ENCODE peak calls at places on chromosomes 12 and 14, in eight cellular contexts. One of them, this sample, is unnamed.

GRCh38 chr12:57213068-57213715 is 3.4 kb upstream of the NXPH4 start:
- DNase-seq in prostate gland: peak; percentile 86
- DNase-seq in K562: peak; percentile 84
- DNase-seq in HCT116: peak; percentile 59
- DNase-seq in stomach: peak; percentile 87
- DNase-seq in HepG2: peak; percentile 53
- DNase-seq in upper lobe of left lung: peak; percentile 91
- DNase-seq in suprapubic skin: peak; percentile 94
- DNase-seq in this sample: peak; percentile 98

GRCh38 chr12:26700430-26700829 is 132.6 kb downstream of the ITPR2 start:
- DNase-seq in stomach: no peak
- DNase-seq in prostate gland: no peak
- DNase-seq in HCT116: no peak
- DNase-seq in K562: no peak
- DNase-seq in suprapubic skin: no peak
- DNase-seq in HepG2: no peak
- DNase-seq in upper lobe of left lung: no peak
- DNase-seq in this sample: no peak

GRCh38 chr14:77158175-77158908 is 16.8 kb upstream of the ZDHHC22 start:
- DNase-seq in K562: peak; percentile 52
- DNase-seq in prostate gland: no peak
- DNase-seq in stomach: no peak
- DNase-seq in HepG2: no peak
- DNase-seq in upper lobe of left lung: no peak
- DNase-seq in suprapubic skin: peak; percentile 74
- DNase-seq in HCT116: no peak
- DNase-seq in this sample: no peak

GRCh38 chr14:101288436-101289229 is 272.7 kb upstream of the DIO3 start:
- DNase-seq in upper lobe of left lung: no peak
- DNase-seq in K562: no peak
- DNase-seq in HCT116: no peak
- DNase-seq in prostate gland: no peak
- DNase-seq in suprapubic skin: no peak
- DNase-seq in HepG2: peak; percentile 99
- DNase-seq in stomach: no peak
- DNase-seq in this sample: peak; percentile 72

GRCh38 chr12:117518594-117519270 is 157.3 kb upstream of the NOS1 start:
- DNase-seq in suprapubic skin: no peak
- DNase-seq in upper lobe of left lung: peak; percentile 35
- DNase-seq in prostate gland: peak; percentile 86
- DNase-seq in stomach: no peak
- DNase-seq in HepG2: peak; percentile 88
- DNase-seq in HCT116: no peak
- DNase-seq in K562: no peak
- DNase-seq in this sample: no peak

GRCh38 chr14:101102875-101103274 is 199.4 kb upstream of the RTL1 start:
- DNase-seq in K562: no peak
- DNase-seq in upper lobe of left lung: peak; percentile 19
- DNase-seq in HCT116: no peak
- DNase-seq in suprapubic skin: peak; percentile 59
- DNase-seq in HepG2: no peak
- DNase-seq in stomach: no peak
- DNase-seq in prostate gland: no peak
- DNase-seq in this sample: peak; percentile 84

GRCh38 chr12:31736472-31736871 is 7.7 kb upstream of the AMN1 start:
- DNase-seq in HCT116: no peak
- DNase-seq in suprapubic skin: no peak
- DNase-seq in upper lobe of left lung: no peak
- DNase-seq in prostate gland: no peak
- DNase-seq in HepG2: no peak
- DNase-seq in stomach: no peak
- DNase-seq in K562: peak; percentile 85
- DNase-seq in this sample: no peak

GRCh38 chr12:100955139-100955538 is 160.6 kb downstream of the ANO4 start:
- DNase-seq in HCT116: no peak
- DNase-seq in K562: no peak
- DNase-seq in upper lobe of left lung: no peak
- DNase-seq in suprapubic skin: no peak
- DNase-seq in HepG2: peak; percentile 1
- DNase-seq in stomach: no peak
- DNase-seq in prostate gland: no peak
- DNase-seq in this sample: no peak

DNA sequence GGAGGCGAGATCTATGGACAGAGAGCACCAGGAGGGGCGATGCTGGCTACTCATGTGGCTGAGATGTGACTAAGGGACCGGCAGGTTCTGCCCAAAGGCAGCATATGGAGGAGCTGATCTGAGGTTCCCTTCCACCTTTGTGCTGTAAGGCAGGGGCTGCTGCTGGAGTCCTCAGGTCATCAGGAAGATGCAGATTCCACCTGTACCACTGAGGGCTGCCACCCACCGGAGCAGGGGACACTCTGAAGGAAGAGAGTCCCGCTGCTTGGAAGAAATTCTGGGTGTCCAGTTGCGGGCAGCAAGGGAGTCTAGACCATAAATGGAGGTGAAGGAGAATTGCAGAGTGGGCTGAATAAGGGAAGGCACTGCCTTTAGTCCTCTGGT is 55.3 kb downstream of the PLEKHG3 start:
- DNase-seq in suprapubic skin: no peak
- DNase-seq in upper lobe of left lung: no peak
- DNase-seq in stomach: no peak
- DNase-seq in HCT116: no peak
- DNase-seq in HepG2: no peak
- DNase-seq in K562: no peak
- DNase-seq in prostate gland: no peak
- DNase-seq in this sample: no peak
- H3K27ac ChIP-seq in suprapubic skin: no peak overlapping the region
- H3K27ac ChIP-seq in upper lobe of left lung: no peak overlapping the region
- H3K27ac ChIP-seq in stomach: peak overlapping the region; percentile 61
- H3K27ac ChIP-seq in HCT116: no peak overlapping the region
- H3K27ac ChIP-seq in HepG2: no peak overlapping the region
- H3K27ac ChIP-seq in K562: no peak overlapping the region
- H3K27ac ChIP-seq in prostate gland: no peak overlapping the region
- H3K27ac ChIP-seq in this sample: no peak overlapping the region

GRCh38 chr12:116434155-116435065 is 124.8 kb upstream of the MAP1LC3B2 start:
- DNase-seq in suprapubic skin: peak; percentile 92
- DNase-seq in prostate gland: peak; percentile 80
- DNase-seq in HepG2: no peak
- DNase-seq in HCT116: peak; percentile 91
- DNase-seq in K562: peak; percentile 46
- DNase-seq in stomach: peak; percentile 75
- DNase-seq in upper lobe of left lung: peak; percentile 94
- DNase-seq in this sample: peak; percentile 97
- TF ChIP-seq POLR2AphosphoS5 in suprapubic skin: no peak
- TF ChIP-seq POLR2AphosphoS5 in prostate gland: peak; percentile 85
- TF ChIP-seq POLR2AphosphoS5 in HepG2: no peak
- TF ChIP-seq POLR2AphosphoS5 in HCT116: peak; percentile 69
- TF ChIP-seq POLR2AphosphoS5 in K562: no peak
- TF ChIP-seq POLR2AphosphoS5 in stomach: peak; percentile 81
- TF ChIP-seq POLR2AphosphoS5 in upper lobe of left lung: peak; percentile 77
- TF ChIP-seq POLR2AphosphoS5 in this sample: peak; percentile 94

GRCh38 chr12:124952801-124953200 is 36.1 kb downstream of the DHX37 start:
- DNase-seq in prostate gland: no peak
- DNase-seq in upper lobe of left lung: no peak
- DNase-seq in HCT116: no peak
- DNase-seq in K562: no peak
- DNase-seq in suprapubic skin: no peak
- DNase-seq in stomach: no peak
- DNase-seq in HepG2: no peak
- DNase-seq in this sample: no peak

GRCh38 chr12:124953689-124954405 is 35.1 kb downstream of the DHX37 start:
- DNase-seq in upper lobe of left lung: no peak
- DNase-seq in K562: no peak
- DNase-seq in stomach: no peak
- DNase-seq in prostate gland: no peak
- DNase-seq in HCT116: no peak
- DNase-seq in suprapubic skin: no peak
- DNase-seq in HepG2: no peak
- DNase-seq in this sample: no peak

GRCh38 chr12:124954771-124955170 is 34.2 kb downstream of the DHX37 start:
- DNase-seq in suprapubic skin: no peak
- DNase-seq in prostate gland: no peak
- DNase-seq in stomach: no peak
- DNase-seq in HepG2: no peak
- DNase-seq in upper lobe of left lung: no peak
- DNase-seq in HCT116: no peak
- DNase-seq in K562: no peak
- DNase-seq in this sample: no peak

GRCh38 chr12:124952295-124952694 is 36.6 kb downstream of the DHX37 start:
- DNase-seq in stomach: no peak
- DNase-seq in HCT116: no peak
- DNase-seq in suprapubic skin: no peak
- DNase-seq in upper lobe of left lung: no peak
- DNase-seq in HepG2: no peak
- DNase-seq in K562: no peak
- DNase-seq in prostate gland: no peak
- DNase-seq in this sample: no peak

DNA sequence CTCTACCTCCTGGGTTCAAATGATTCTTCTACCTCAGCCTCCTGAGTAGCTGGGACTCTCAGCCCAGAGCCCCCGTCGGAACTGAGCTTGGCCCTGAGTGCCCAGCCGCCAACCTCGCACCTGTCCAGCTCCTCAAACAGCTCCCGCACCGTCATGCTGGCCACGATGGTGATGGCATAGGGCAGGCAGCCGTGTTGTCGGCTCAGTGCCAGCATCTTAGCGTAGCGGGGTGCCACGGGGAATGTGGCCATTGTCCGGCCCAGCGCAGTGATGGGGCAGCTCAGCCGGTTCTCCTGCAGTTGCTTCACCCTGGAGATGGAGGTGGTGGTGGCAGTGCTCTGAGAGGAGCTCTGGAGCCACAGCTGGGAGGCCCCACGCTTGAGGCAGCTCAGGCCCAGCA is 32.4 kb downstream of the DHX37 start:
- DNase-seq in stomach: no peak
- DNase-seq in upper lobe of left lung: no peak
- DNase-seq in K562: no peak
- DNase-seq in suprapubic skin: no peak
- DNase-seq in prostate gland: no peak
- DNase-seq in HCT116: no peak
- DNase-seq in HepG2: no peak
- DNase-seq in this sample: no peak
- TF ChIP-seq POLR2A in stomach: no peak
- TF ChIP-seq POLR2A in upper lobe of left lung: no peak
- TF ChIP-seq POLR2A in K562: no peak
- TF ChIP-seq POLR2A in suprapubic skin: no peak
- TF ChIP-seq POLR2A in prostate gland: no peak
- TF ChIP-seq POLR2A in HCT116: no peak
- TF ChIP-seq POLR2A in HepG2: no peak
- TF ChIP-seq POLR2A in this sample: no peak

GRCh38 chr14:99615497-99616245 is 11.7 kb upstream of the CCDC85C start:
- DNase-seq in HCT116: no peak
- DNase-seq in stomach: no peak
- DNase-seq in upper lobe of left lung: no peak
- DNase-seq in prostate gland: no peak
- DNase-seq in HepG2: no peak
- DNase-seq in K562: no peak
- DNase-seq in suprapubic skin: no peak
- DNase-seq in this sample: no peak

GRCh38 chr14:99611639-99612038 is 7.6 kb upstream of the CCDC85C start:
- DNase-seq in K562: no peak
- DNase-seq in HCT116: no peak
- DNase-seq in upper lobe of left lung: no peak
- DNase-seq in prostate gland: no peak
- DNase-seq in HepG2: no peak
- DNase-seq in stomach: no peak
- DNase-seq in suprapubic skin: no peak
- DNase-seq in this sample: no peak

GRCh38 chr14:99612065-99612736 is 8.2 kb upstream of the CCDC85C start:
- DNase-seq in prostate gland: no peak
- DNase-seq in upper lobe of left lung: no peak
- DNase-seq in HCT116: no peak
- DNase-seq in suprapubic skin: no peak
- DNase-seq in HepG2: no peak
- DNase-seq in stomach: peak; percentile 56
- DNase-seq in K562: no peak
- DNase-seq in this sample: no peak

GRCh38 chr14:99609245-99610117 is 5.5 kb upstream of the CCDC85C start:
- DNase-seq in stomach: no peak
- DNase-seq in HCT116: no peak
- DNase-seq in K562: no peak
- DNase-seq in suprapubic skin: no peak
- DNase-seq in HepG2: peak; percentile 51
- DNase-seq in prostate gland: no peak
- DNase-seq in upper lobe of left lung: no peak
- DNase-seq in this sample: no peak

DNA sequence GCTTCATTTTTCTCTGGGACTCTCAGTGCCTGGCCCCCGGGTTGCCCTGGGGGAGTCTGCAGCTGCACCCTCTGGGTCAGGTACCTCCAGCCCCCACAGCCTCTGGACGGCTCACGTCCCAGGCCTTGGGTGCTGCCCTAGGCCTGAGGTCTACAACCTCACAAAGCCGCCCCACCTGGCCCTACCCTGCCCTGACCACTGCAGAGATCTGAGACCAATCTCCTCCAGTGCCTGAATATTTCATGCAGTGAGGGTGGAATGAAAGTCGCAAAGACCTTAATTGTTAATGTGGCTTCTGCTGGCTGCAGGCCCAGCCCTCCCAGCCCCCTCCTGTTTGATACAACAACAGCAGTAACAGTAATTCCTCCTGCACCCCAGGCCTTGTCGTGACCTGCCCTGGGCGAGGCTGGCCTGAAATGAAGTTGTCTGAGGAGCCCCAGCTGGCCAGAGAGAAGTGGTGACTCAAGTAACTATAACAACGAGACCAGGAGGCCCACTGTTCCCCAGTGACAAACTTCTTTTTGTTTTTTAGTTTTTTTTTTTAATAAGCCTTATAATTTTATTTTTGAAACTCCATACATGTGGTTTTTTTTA is 8.8 kb upstream of the CCDC85C start:
- DNase-seq in stomach: no peak
- DNase-seq in prostate gland: no peak
- DNase-seq in suprapubic skin: no peak
- DNase-seq in K562: no peak
- DNase-seq in upper lobe of left lung: no peak
- DNase-seq in HepG2: no peak
- DNase-seq in HCT116: no peak
- DNase-seq in this sample: no peak
- H3K27ac ChIP-seq in stomach: no peak overlapping the region
- H3K27ac ChIP-seq in prostate gland: no peak overlapping the region
- H3K27ac ChIP-seq in suprapubic skin: peak overlapping the region; percentile 53
- H3K27ac ChIP-seq in K562: no peak overlapping the region
- H3K27ac ChIP-seq in upper lobe of left lung: no peak overlapping the region
- H3K27ac ChIP-seq in HepG2: no peak overlapping the region
- H3K27ac ChIP-seq in HCT116: no peak overlapping the region
- H3K27ac ChIP-seq in this sample: no peak overlapping the region

This sample was measured in esophagus muscularis mucosa.